ENCODE peak calls at places on chromosome 10, in eight cellular contexts. One of them, this sample, is unnamed.

GRCh38 chr10:133307776-133308430 is 769 bp downstream of the TUBGCP2 start:
- DNase-seq in left ventricle myocardium inferior: peak
- DNase-seq in fibroblast of lung: peak
- DNase-seq in spleen: peak
- DNase-seq in brain microvascular endothelial cell: peak
- DNase-seq in cardiac muscle cell: peak
- DNase-seq in ovary: peak
- DNase-seq in heart right ventricle: peak
- DNase-seq in this sample: no peak

GRCh38 chr10:127302343-127302742 is 106.0 kb upstream of the INSYN2A start:
- DNase-seq in spleen: no peak
- DNase-seq in fibroblast of lung: no peak
- DNase-seq in brain microvascular endothelial cell: no peak
- DNase-seq in cardiac muscle cell: no peak
- DNase-seq in heart right ventricle: no peak
- DNase-seq in left ventricle myocardium inferior: no peak
- DNase-seq in ovary: no peak
- DNase-seq in this sample: peak

GRCh38 chr10:34933676-34934075 is 118.6 kb upstream of the PARD3 start:
- DNase-seq in cardiac muscle cell: peak
- DNase-seq in fibroblast of lung: peak
- DNase-seq in ovary: peak
- DNase-seq in spleen: no peak
- DNase-seq in heart right ventricle: peak
- DNase-seq in brain microvascular endothelial cell: no peak
- DNase-seq in left ventricle myocardium inferior: peak
- DNase-seq in this sample: no peak

GRCh38 chr10:117226813-117227451 is 14.0 kb upstream of the SLC18A2 start:
- DNase-seq in ovary: no peak
- DNase-seq in heart right ventricle: no peak
- DNase-seq in left ventricle myocardium inferior: no peak
- DNase-seq in brain microvascular endothelial cell: peak
- DNase-seq in spleen: peak
- DNase-seq in fibroblast of lung: no peak
- DNase-seq in cardiac muscle cell: peak
- DNase-seq in this sample: no peak

GRCh38 chr10:69728335-69728861 is 73.3 kb upstream of the COL13A1 start:
- DNase-seq in heart right ventricle: no peak
- DNase-seq in brain microvascular endothelial cell: peak
- DNase-seq in left ventricle myocardium inferior: no peak
- DNase-seq in spleen: no peak
- DNase-seq in fibroblast of lung: peak
- DNase-seq in cardiac muscle cell: no peak
- DNase-seq in ovary: no peak
- DNase-seq in this sample: no peak

GRCh38 chr10:19302117-19302516 is 253.5 kb downstream of the MALRD1 start:
- DNase-seq in brain microvascular endothelial cell: peak
- DNase-seq in heart right ventricle: no peak
- DNase-seq in spleen: no peak
- DNase-seq in left ventricle myocardium inferior: no peak
- DNase-seq in cardiac muscle cell: no peak
- DNase-seq in ovary: no peak
- DNase-seq in fibroblast of lung: peak
- DNase-seq in this sample: no peak

GRCh38 chr10:28922127-28922526 is 244.8 kb downstream of the BAMBI start:
- DNase-seq in spleen: no peak
- DNase-seq in ovary: no peak
- DNase-seq in cardiac muscle cell: no peak
- DNase-seq in heart right ventricle: no peak
- DNase-seq in left ventricle myocardium inferior: no peak
- DNase-seq in brain microvascular endothelial cell: peak
- DNase-seq in fibroblast of lung: no peak
- DNase-seq in this sample: no peak

GRCh38 chr10:33492914-33493313 is 158.4 kb upstream of the NRP1 start:
- DNase-seq in cardiac muscle cell: no peak
- DNase-seq in spleen: no peak
- DNase-seq in fibroblast of lung: peak
- DNase-seq in left ventricle myocardium inferior: no peak
- DNase-seq in ovary: no peak
- DNase-seq in heart right ventricle: no peak
- DNase-seq in brain microvascular endothelial cell: no peak
- DNase-seq in this sample: no peak

GRCh38 chr10:35012781-35013180 is 77.4 kb downstream of the CUL2 start:
- DNase-seq in left ventricle myocardium inferior: no peak
- DNase-seq in fibroblast of lung: no peak
- DNase-seq in cardiac muscle cell: no peak
- DNase-seq in heart right ventricle: no peak
- DNase-seq in spleen: no peak
- DNase-seq in brain microvascular endothelial cell: no peak
- DNase-seq in ovary: no peak
- DNase-seq in this sample: no peak

GRCh38 chr10:3071405-3072198 is 4.3 kb downstream of the PFKP start:
- DNase-seq in spleen: no peak
- DNase-seq in heart right ventricle: no peak
- DNase-seq in brain microvascular endothelial cell: peak
- DNase-seq in left ventricle myocardium inferior: no peak
- DNase-seq in ovary: no peak
- DNase-seq in fibroblast of lung: peak
- DNase-seq in cardiac muscle cell: no peak
- DNase-seq in this sample: no peak

GRCh38 chr10:12656518-12657142 is 307.3 kb downstream of the CAMK1D start:
- DNase-seq in spleen: no peak
- DNase-seq in brain microvascular endothelial cell: peak
- DNase-seq in cardiac muscle cell: peak
- DNase-seq in fibroblast of lung: peak
- DNase-seq in heart right ventricle: no peak
- DNase-seq in ovary: no peak
- DNase-seq in left ventricle myocardium inferior: no peak
- DNase-seq in this sample: no peak

GRCh38 chr10:25561761-25562160 is 372.3 kb upstream of the MYO3A start:
- DNase-seq in fibroblast of lung: no peak
- DNase-seq in spleen: no peak
- DNase-seq in ovary: no peak
- DNase-seq in left ventricle myocardium inferior: no peak
- DNase-seq in brain microvascular endothelial cell: no peak
- DNase-seq in heart right ventricle: no peak
- DNase-seq in cardiac muscle cell: no peak
- DNase-seq in this sample: no peak

GRCh38 chr10:80444646-80445319 is 9.3 kb upstream of the TSPAN14 start:
- DNase-seq in left ventricle myocardium inferior: peak
- DNase-seq in heart right ventricle: peak
- DNase-seq in fibroblast of lung: peak
- DNase-seq in spleen: peak
- DNase-seq in brain microvascular endothelial cell: peak
- DNase-seq in cardiac muscle cell: peak
- DNase-seq in ovary: peak
- DNase-seq in this sample: no peak

DNA sequence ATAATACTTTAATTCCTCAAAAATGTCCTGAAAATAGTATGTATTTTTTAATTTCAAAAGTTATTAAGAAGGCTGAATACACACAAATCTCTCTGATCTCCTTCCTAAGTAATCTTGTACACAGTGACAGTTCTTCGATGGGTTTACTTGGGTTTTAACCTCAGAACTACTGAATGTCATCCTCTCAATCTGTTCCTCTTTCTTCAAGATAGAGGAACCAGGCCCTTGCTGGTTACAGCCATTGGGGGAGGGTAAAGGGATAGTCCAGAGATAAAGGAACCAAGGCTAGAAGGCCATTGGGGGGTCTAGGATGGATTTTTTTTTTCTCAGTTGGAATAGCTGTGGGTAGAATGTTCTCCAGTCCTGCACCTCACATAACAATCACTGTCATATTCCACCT is 224.9 kb downstream of the SKIDA1 start:
- DNase-seq in ovary: no peak
- DNase-seq in fibroblast of lung: no peak
- DNase-seq in spleen: no peak
- DNase-seq in cardiac muscle cell: no peak
- DNase-seq in left ventricle myocardium inferior: no peak
- DNase-seq in heart right ventricle: no peak
- DNase-seq in brain microvascular endothelial cell: no peak
- DNase-seq in this sample: no peak
- H3K4me3 ChIP-seq in ovary: no peak
- H3K4me3 ChIP-seq in fibroblast of lung: no peak
- H3K4me3 ChIP-seq in spleen: no peak
- H3K4me3 ChIP-seq in cardiac muscle cell: no peak
- H3K4me3 ChIP-seq in left ventricle myocardium inferior: no peak
- H3K4me3 ChIP-seq in heart right ventricle: no peak
- H3K4me3 ChIP-seq in brain microvascular endothelial cell: no peak
- H3K4me3 ChIP-seq in this sample: no peak

GRCh38 chr10:120253131-120253530 is 203.9 kb upstream of the PLPP4 start:
- DNase-seq in fibroblast of lung: no peak
- DNase-seq in spleen: no peak
- DNase-seq in cardiac muscle cell: no peak
- DNase-seq in brain microvascular endothelial cell: no peak
- DNase-seq in left ventricle myocardium inferior: no peak
- DNase-seq in heart right ventricle: no peak
- DNase-seq in ovary: no peak
- DNase-seq in this sample: no peak
- H3K27ac ChIP-seq in fibroblast of lung: no peak
- H3K27ac ChIP-seq in spleen: no peak
- H3K27ac ChIP-seq in cardiac muscle cell: no peak
- H3K27ac ChIP-seq in brain microvascular endothelial cell: no peak
- H3K27ac ChIP-seq in left ventricle myocardium inferior: no peak
- H3K27ac ChIP-seq in heart right ventricle: no peak
- H3K27ac ChIP-seq in ovary: no peak
- H3K27ac ChIP-seq in this sample: no peak

GRCh38 chr10:49617281-49618020 is 3.6 kb downstream of the CHAT start:
- DNase-seq in brain microvascular endothelial cell: no peak
- DNase-seq in fibroblast of lung: no peak
- DNase-seq in heart right ventricle: no peak
- DNase-seq in left ventricle myocardium inferior: no peak
- DNase-seq in cardiac muscle cell: no peak
- DNase-seq in ovary: no peak
- DNase-seq in spleen: peak
- DNase-seq in this sample: peak

GRCh38 chr10:49614242-49615198 is 683 bp downstream of the CHAT start:
- DNase-seq in fibroblast of lung: no peak
- DNase-seq in left ventricle myocardium inferior: no peak
- DNase-seq in brain microvascular endothelial cell: no peak
- DNase-seq in spleen: peak
- DNase-seq in cardiac muscle cell: peak
- DNase-seq in ovary: no peak
- DNase-seq in heart right ventricle: no peak
- DNase-seq in this sample: peak

GRCh38 chr10:49615721-49616120 is 1.9 kb downstream of the CHAT start:
- DNase-seq in cardiac muscle cell: no peak
- DNase-seq in heart right ventricle: no peak
- DNase-seq in ovary: no peak
- DNase-seq in spleen: peak
- DNase-seq in fibroblast of lung: no peak
- DNase-seq in brain microvascular endothelial cell: no peak
- DNase-seq in left ventricle myocardium inferior: no peak
- DNase-seq in this sample: peak

GRCh38 chr10:49615213-49615612 is 1.4 kb downstream of the CHAT start:
- DNase-seq in brain microvascular endothelial cell: no peak
- DNase-seq in left ventricle myocardium inferior: no peak
- DNase-seq in fibroblast of lung: no peak
- DNase-seq in cardiac muscle cell: no peak
- DNase-seq in ovary: no peak
- DNase-seq in spleen: peak
- DNase-seq in heart right ventricle: no peak
- DNase-seq in this sample: peak

GRCh38 chr10:49616421-49617230 is 2.8 kb downstream of the CHAT start:
- DNase-seq in brain microvascular endothelial cell: no peak
- DNase-seq in spleen: peak
- DNase-seq in cardiac muscle cell: no peak
- DNase-seq in fibroblast of lung: no peak
- DNase-seq in ovary: no peak
- DNase-seq in heart right ventricle: no peak
- DNase-seq in left ventricle myocardium inferior: no peak
- DNase-seq in this sample: peak
- TF ChIP-seq CTCF in brain microvascular endothelial cell: no peak
- TF ChIP-seq CTCF in spleen: no peak
- TF ChIP-seq CTCF in cardiac muscle cell: no peak
- TF ChIP-seq CTCF in fibroblast of lung: no peak
- TF ChIP-seq CTCF in ovary: no peak
- TF ChIP-seq CTCF in heart right ventricle: no peak
- TF ChIP-seq CTCF in left ventricle myocardium inferior: no peak
- TF ChIP-seq CTCF in this sample: no peak

GRCh38 chr10:89392974-89393373 is 551 bp downstream of the IFIT1 start:
- DNase-seq in left ventricle myocardium inferior: no peak
- DNase-seq in cardiac muscle cell: peak
- DNase-seq in spleen: no peak
- DNase-seq in brain microvascular endothelial cell: peak
- DNase-seq in fibroblast of lung: peak
- DNase-seq in heart right ventricle: no peak
- DNase-seq in ovary: no peak
- DNase-seq in this sample: no peak

GRCh38 chr10:89389254-89389653 is 3.2 kb upstream of the IFIT1 start:
- DNase-seq in left ventricle myocardium inferior: no peak
- DNase-seq in fibroblast of lung: peak
- DNase-seq in cardiac muscle cell: no peak
- DNase-seq in heart right ventricle: no peak
- DNase-seq in ovary: no peak
- DNase-seq in spleen: no peak
- DNase-seq in brain microvascular endothelial cell: no peak
- DNase-seq in this sample: no peak

GRCh38 chr10:89390875-89391576 is 1.4 kb upstream of the IFIT1 start:
- DNase-seq in heart right ventricle: peak
- DNase-seq in left ventricle myocardium inferior: no peak
- DNase-seq in spleen: no peak
- DNase-seq in ovary: no peak
- DNase-seq in brain microvascular endothelial cell: no peak
- DNase-seq in fibroblast of lung: peak
- DNase-seq in cardiac muscle cell: peak
- DNase-seq in this sample: no peak

GRCh38 chr10:89393898-89394297 is 1.5 kb downstream of the IFIT1 start:
- DNase-seq in heart right ventricle: no peak
- DNase-seq in fibroblast of lung: no peak
- DNase-seq in cardiac muscle cell: no peak
- DNase-seq in ovary: no peak
- DNase-seq in left ventricle myocardium inferior: no peak
- DNase-seq in spleen: no peak
- DNase-seq in brain microvascular endothelial cell: no peak
- DNase-seq in this sample: no peak

DNA sequence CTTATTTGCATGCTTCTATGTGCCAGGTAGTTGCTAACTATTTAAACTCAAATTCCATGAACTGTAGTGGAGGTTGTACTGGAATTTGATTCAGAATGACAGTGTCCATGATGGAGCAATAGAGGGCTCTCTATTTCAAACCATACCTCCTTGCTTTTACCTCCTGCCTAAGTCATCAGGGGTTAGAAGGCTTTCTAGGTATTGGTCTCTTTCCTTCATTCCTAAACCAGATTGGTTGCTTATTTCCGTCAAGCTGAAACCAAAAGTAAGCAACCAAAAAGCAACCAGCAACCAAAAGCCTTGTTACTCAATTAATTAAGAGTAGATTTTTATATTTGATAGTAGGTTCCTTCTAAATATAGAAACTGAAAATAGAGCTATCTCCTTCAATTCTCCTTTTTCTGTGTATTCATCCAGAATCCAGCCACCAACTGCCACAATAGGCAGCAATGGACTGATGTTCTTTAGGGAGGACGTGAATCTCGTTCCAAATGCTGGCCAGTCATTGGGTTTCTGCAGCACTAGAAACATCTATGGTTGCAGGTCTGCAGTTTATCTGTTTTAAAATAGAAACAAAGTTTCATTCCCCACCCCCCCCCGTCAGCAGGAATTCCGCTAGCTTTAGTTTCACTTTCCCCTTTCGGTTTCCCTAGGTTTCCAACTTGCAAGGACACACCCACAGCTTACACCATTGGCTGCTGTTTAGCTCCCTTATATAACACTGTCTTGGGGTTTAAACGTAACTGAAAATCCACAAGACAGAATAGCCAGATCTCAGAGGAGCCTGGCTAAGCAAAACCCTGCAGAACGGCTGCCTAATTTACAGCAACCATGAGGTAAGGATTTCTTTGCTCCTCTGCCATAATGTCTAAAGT is at the start of gene IFIT1:
- DNase-seq in spleen: no peak
- DNase-seq in ovary: peak
- DNase-seq in left ventricle myocardium inferior: no peak
- DNase-seq in heart right ventricle: peak
- DNase-seq in cardiac muscle cell: peak
- DNase-seq in brain microvascular endothelial cell: peak
- DNase-seq in fibroblast of lung: peak
- DNase-seq in this sample: no peak
- H3K4me3 ChIP-seq in spleen: peak
- H3K4me3 ChIP-seq in ovary: peak
- H3K4me3 ChIP-seq in left ventricle myocardium inferior: peak
- H3K4me3 ChIP-seq in heart right ventricle: peak
- H3K4me3 ChIP-seq in cardiac muscle cell: peak
- H3K4me3 ChIP-seq in brain microvascular endothelial cell: peak
- H3K4me3 ChIP-seq in fibroblast of lung: peak
- H3K4me3 ChIP-seq in this sample: peak